ENCODE peak calls at places on chromosomes 2 and 18, in four cellular contexts. Z is dorsolateral prefrontal cortex, Q is psoas muscle, N is fibroblast of lung. C is an unnamed sample.
A peak's percentile ranks its signal among the peaks of the same experiment; 100 is the strongest.

GRCh38 chr2:118059919-118060478 is 28.3 kb upstream of the INSIG2 start:
- DNase-seq in Z (no peak), Q (no peak), N (peak; percentile 44), C (peak; percentile 98)

GRCh38 chr2:209713219-209713618 is 58.4 kb upstream of the UNC80 start:
- DNase-seq in Z (no peak), Q (no peak), N (no peak), C (no peak)

GRCh38 chr2:43592443-43592842 is 3.4 kb downstream of the THADA start:
- DNase-seq in Z (no peak), Q (no peak), N (no peak), C (peak; percentile 21)

GRCh38 chr18:74447404-74448152 is 9.5 kb downstream of the DIPK1C start:
- DNase-seq in Z (no peak), Q (no peak), N (no peak), C (no peak)

GRCh38 chr2:147495741-147496140 is 349.1 kb upstream of the ACVR2A start:
- DNase-seq in Z (no peak), Q (no peak), N (peak; percentile 17), C (no peak)

GRCh38 chr18:47283476-47283875 is 32.0 kb upstream of the SKOR2 start:
- DNase-seq in Z (no peak), Q (no peak), N (peak; percentile 17), C (peak; percentile 1)

GRCh38 chr2:205816268-205816667 is 134.0 kb downstream of the NRP2 start:
- DNase-seq in Z (no peak), Q (no peak), N (no peak), C (no peak)

GRCh38 chr18:26863122-26863879 is 2.2 kb downstream of the AQP4 start:
- DNase-seq in Z (peak; percentile 86), Q (peak; percentile 74), N (no peak), C (no peak)

GRCh38 chr2:120231974-120232635 is 8.9 kb upstream of the TMEM185B start:
- DNase-seq in Z (peak; percentile 20), Q (no peak), N (peak; percentile 61), C (no peak)

GRCh38 chr18:76788571-76789317 is 33.6 kb upstream of the ZNF236 start:
- DNase-seq in Z (no peak), Q (no peak), N (no peak), C (no peak)
- H3K4me3 ChIP-seq in Z (no peak overlapping the region), Q (no peak overlapping the region), N (no peak overlapping the region), C (no peak overlapping the region)

DNA sequence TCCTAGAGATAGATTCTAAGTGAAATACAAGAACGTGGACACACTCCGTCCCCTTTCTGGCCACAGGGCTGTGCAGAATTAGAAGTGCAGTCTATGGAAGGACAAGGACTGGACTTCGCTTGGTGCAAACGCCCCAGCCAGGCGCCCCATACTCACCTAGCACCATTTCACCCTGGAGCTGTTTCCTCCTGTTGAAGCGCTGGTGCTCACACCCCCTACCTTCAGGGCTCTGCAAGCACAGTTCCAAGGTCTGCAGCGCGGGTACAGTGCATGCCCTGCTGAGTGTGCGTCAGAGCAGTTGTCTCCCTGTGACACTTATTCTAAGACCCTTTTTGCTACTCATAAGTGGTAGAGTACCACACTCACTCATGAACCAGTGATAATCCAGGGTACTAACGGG is 3.0 kb downstream of the HPCAL1 start:
- DNase-seq in Z (no peak), Q (no peak), N (no peak), C (no peak)
- TF ChIP-seq CTCF in Z (no peak), Q (no peak), N (peak; percentile 20), C (no peak)

DNA sequence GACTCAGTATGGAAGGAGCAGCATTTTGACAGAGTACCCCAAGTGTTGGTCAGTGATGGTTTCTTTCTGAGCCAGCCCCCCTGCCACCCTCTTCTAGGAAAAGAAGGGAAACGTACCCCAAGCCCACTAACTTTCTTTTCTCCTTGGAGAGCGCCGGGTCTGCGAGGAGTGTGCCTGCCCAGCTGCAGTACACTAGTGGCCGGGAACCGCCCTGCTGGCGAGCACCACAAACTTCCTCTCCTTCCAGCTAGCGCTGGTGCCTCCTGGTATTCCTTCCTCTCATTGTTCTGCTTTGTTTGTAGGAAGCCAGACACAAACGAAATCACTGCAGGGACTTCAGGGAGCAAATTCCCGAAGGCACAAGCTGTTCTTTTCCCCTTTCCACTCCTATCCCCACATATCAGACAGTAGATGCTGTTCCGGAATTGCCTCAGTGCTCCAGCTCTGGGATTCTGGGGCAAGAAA is 1.8 kb downstream of the CCDC85A start:
- DNase-seq in Z (peak; percentile 47), Q (peak; percentile 29), N (no peak), C (no peak)
- H3K4me3 ChIP-seq in Z (peak overlapping the region; percentile 79), Q (peak overlapping the region; percentile 76), N (peak overlapping the region; percentile 16), C (peak overlapping the region; percentile 40)

DNA sequence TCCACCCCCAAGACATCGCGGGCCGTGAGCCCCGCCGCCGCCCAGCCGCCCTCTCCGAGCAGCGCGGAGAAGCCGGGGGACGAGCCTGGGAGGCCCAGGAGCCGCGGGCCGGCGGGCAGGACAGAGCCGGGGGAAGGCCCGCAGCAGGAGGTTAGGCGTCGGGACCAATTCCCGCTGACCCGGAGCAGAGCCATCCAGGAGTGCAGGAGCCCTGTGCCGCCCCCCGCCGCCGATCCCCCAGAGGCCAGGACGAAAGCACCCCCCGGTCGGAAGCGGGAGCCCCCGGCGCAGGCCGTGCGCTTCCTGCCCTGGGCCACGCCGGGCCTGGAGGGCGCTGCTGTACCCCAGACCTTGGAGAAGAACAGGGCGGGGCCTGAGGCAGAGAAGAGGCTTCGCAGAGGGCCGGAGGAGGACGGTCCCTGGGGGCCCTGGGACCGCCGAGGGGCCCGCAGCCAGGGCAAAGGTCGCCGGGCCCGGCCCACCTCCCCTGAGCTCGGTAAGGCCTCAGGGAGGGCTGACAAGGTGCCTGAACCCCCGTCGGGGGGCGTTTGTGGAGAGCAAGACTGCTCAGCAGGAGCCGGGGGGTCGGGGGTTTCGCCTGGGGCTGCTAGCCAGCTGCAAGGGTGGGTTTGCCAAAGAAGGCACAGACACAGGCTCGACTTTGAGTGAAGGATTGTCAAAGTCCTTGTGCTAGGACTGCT is 14.3 kb downstream of the SPEG start:
- DNase-seq in Z (no peak), Q (peak; percentile 12), N (no peak), C (no peak)
- TF ChIP-seq CTCF in Z (no peak), Q (no peak), N (no peak), C (no peak)

DNA sequence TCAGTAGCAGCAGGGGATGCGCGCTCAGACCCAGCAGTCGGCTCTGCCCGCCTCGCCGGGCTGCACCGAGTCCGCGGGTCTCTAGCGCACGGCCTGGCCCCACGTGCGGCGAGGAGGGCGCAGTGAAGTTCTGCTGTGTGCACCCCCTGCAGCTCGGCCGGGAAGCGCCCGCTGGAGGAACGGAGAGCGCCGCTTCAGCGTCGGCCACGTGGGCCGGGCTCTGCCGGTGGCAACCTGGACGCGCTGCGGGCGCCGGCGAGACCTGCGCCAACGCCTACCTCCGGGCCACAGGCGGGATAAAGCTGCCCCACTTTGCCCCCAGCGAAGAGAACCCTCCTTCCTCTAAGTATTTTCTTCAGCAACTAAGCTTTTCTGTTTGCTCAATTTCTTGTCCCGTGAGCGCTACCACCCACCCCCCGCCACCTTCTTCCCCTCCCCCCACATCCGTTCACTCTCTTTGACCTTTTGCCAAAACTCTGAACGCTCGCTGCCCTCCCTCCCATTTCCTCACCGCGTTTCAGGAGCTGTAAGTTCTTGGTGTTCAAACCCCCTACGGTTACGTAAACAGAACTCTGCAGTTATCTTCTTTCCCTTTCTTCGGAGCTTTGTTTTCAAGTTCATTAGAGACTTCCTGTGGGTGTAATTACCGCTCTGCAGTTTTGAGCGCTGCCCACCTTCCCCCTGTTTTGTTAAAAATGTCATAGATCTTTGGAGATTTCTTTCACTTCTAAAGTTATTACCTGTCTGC is 42.6 kb upstream of the EDAR start:
- DNase-seq in Z (no peak), Q (peak; percentile 40), N (peak; percentile 35), C (no peak)
- H3K4me3 ChIP-seq in Z (peak overlapping the region; percentile 60), Q (peak overlapping the region; percentile 62), N (peak overlapping the region; percentile 66), C (no peak overlapping the region)

GRCh38 chr2:150526827-150527226 is 39.4 kb upstream of the RND3 start:
- DNase-seq in Z (no peak), Q (no peak), N (peak; percentile 90), C (peak; percentile 89)
- TF ChIP-seq CTCF in Z (no peak), Q (no peak), N (no peak), C (no peak)

GRCh38 chr2:217903142-217903858 is 99.5 kb downstream of the TNS1 start:
- DNase-seq in Z (no peak), Q (no peak), N (no peak), C (no peak)
- H3K4me3 ChIP-seq in Z (peak overlapping the region; percentile 1), Q (peak overlapping the region; percentile 36), N (no peak overlapping the region), C (no peak overlapping the region)

C was measured in AG09309.